ENCODE peak calls at places on chromosomes 2 and 18, in eight cellular contexts. Q is T follicular helper cell; T is C1 segment of cervical spinal cord; S is NCI-H748 treated with DMSO at 0.1 percent for 48 hours; I is amygdala; B is cardiac muscle cell; Z is hypothalamus; F is stimulated activated CD8-positive, alpha-beta memory T cell treated with anti-CD3 and anti-CD28 coated beads, Interleukin-15, amount 100 ng/mL, for 1 hour. P is an unnamed sample.

GRCh38 chr2:26968001-26968400 is 2.4 kb upstream of the MAPRE3 start:
- DNase-seq in Q (no peak), I (no peak), B (no peak), S (no peak), Z (no peak), F (no peak), T (no peak), P (no peak)

GRCh38 chr2:98893871-98894270 is 42.2 kb downstream of the CRACDL start:
- DNase-seq in S (no peak), Q (no peak), T (no peak), Z (no peak), I (no peak), F (no peak), B (no peak), P (no peak)

GRCh38 chr2:229087229-229087628 is 183.9 kb downstream of the PID1 start:
- DNase-seq in Q (no peak), F (no peak), I (no peak), B (no peak), T (no peak), S (no peak), Z (no peak), P (no peak)

GRCh38 chr2:172615862-172616261 is 60.0 kb downstream of the PDK1 start:
- DNase-seq in Z (no peak), T (no peak), B (no peak), F (no peak), S (no peak), I (no peak), Q (no peak), P (no peak)

GRCh38 chr2:46314065-46314835 is 17.0 kb downstream of the EPAS1 start:
- DNase-seq in T (no peak), Z (no peak), F (no peak), I (no peak), Q (no peak), B (no peak), S (no peak), P (no peak)

GRCh38 chr2:223314831-223315230 is 262.8 kb downstream of the KCNE4 start:
- DNase-seq in F (no peak), B (no peak), Z (no peak), S (no peak), I (no peak), Q (no peak), T (no peak), P (no peak)

GRCh38 chr18:26504831-26505230 is 43.5 kb downstream of the KCTD1 start:
- DNase-seq in I (no peak), S (peak; percentile 50), B (no peak), Z (no peak), T (no peak), F (no peak), Q (no peak), P (no peak)

GRCh38 chr2:237315170-237315880 is 98.6 kb downstream of the COL6A3 start:
- DNase-seq in B (peak; percentile 94), I (peak; percentile 60), Z (peak; percentile 24), F (no peak), Q (no peak), S (no peak), T (peak; percentile 26), P (no peak)

GRCh38 chr18:3354506-3354905 is 92.6 kb downstream of the MYL12B start:
- DNase-seq in B (no peak), Q (no peak), Z (no peak), F (no peak), T (no peak), S (no peak), I (no peak), P (no peak)

GRCh38 chr18:66344227-66344626 is 259.7 kb downstream of the CDH19 start:
- DNase-seq in B (peak; percentile 23), T (no peak), S (peak; percentile 96), Q (no peak), Z (no peak), F (no peak), I (no peak), P (no peak)

GRCh38 chr2:225683258-225683657 is 283.7 kb downstream of the NYAP2 start:
- DNase-seq in T (no peak), S (no peak), I (no peak), Z (no peak), F (no peak), B (no peak), Q (no peak), P (no peak)

GRCh38 chr18:48365965-48366364 is 43.2 kb downstream of the ZBTB7C start:
- DNase-seq in Z (no peak), T (no peak), B (no peak), S (no peak), I (no peak), Q (no peak), F (no peak), P (no peak)

GRCh38 chr18:6624271-6624670 is 105.2 kb upstream of the ARHGAP28 start:
- DNase-seq in S (no peak), B (no peak), Z (no peak), I (no peak), Q (no peak), T (no peak), F (no peak), P (no peak)

GRCh38 chr2:61135510-61135909 is 26.5 kb upstream of the C2orf74 start:
- DNase-seq in S (no peak), Z (no peak), B (peak; percentile 3), F (no peak), I (no peak), T (no peak), Q (no peak), P (peak; percentile 10)

GRCh38 chr2:26412091-26412673 is 10.5 kb downstream of the DRC1 start:
- DNase-seq in T (no peak), S (no peak), Z (no peak), Q (no peak), B (no peak), F (no peak), I (no peak), P (no peak)

GRCh38 chr2:234032301-234032856 is 18.1 kb upstream of the SPP2 start:
- DNase-seq in Z (no peak), S (no peak), Q (peak; percentile 42), T (no peak), B (no peak), I (no peak), F (no peak), P (no peak)

GRCh38 chr2:239563561-239563960 is 162.7 kb upstream of the HDAC4 start:
- DNase-seq in B (no peak), F (no peak), Q (no peak), S (no peak), T (no peak), I (no peak), Z (no peak), P (no peak)

GRCh38 chr2:167966937-167967913 is 280.2 kb downstream of the STK39 start:
- DNase-seq in S (no peak), I (no peak), F (no peak), Z (no peak), T (no peak), Q (no peak), B (no peak), P (no peak)

GRCh38 chr2:234880551-234881211 is 71.1 kb upstream of the SH3BP4 start:
- DNase-seq in B (no peak), T (no peak), S (no peak), I (no peak), Q (no peak), F (no peak), Z (no peak), P (no peak)

P was measured in HEK293T.